ENCODE peak calls at places on chromosomes 12 and 14, in six cellular contexts. One of them, this sample, is unnamed.

GRCh38 chr12:47396902-47397663 is 308.7 kb downstream of the RPAP3 start:
- DNase-seq in NCI-H1694: no peak
- DNase-seq in T-helper 2 cell: no peak
- DNase-seq in left ventricle myocardium superior: no peak
- DNase-seq in activated T-helper 1 cell treated with anti-CD3 and anti-CD28 coated beads, Interleukin-2, amount 50 U/mL, for 16 hours: no peak
- DNase-seq in NCI-H345: no peak
- DNase-seq in this sample: no peak

GRCh38 chr12:101666017-101666728 is 31.3 kb upstream of the CHPT1 start:
- DNase-seq in left ventricle myocardium superior: no peak
- DNase-seq in T-helper 2 cell: no peak
- DNase-seq in NCI-H1694: no peak
- DNase-seq in activated T-helper 1 cell treated with anti-CD3 and anti-CD28 coated beads, Interleukin-2, amount 50 U/mL, for 16 hours: no peak
- DNase-seq in NCI-H345: no peak
- DNase-seq in this sample: no peak

GRCh38 chr12:15662303-15662980 is 126.7 kb downstream of the EPS8 start:
- DNase-seq in activated T-helper 1 cell treated with anti-CD3 and anti-CD28 coated beads, Interleukin-2, amount 50 U/mL, for 16 hours: no peak
- DNase-seq in NCI-H1694: no peak
- DNase-seq in left ventricle myocardium superior: no peak
- DNase-seq in NCI-H345: no peak
- DNase-seq in T-helper 2 cell: no peak
- DNase-seq in this sample: no peak

GRCh38 chr12:99966429-99966828 is 18.3 kb downstream of the ANKS1B start:
- DNase-seq in T-helper 2 cell: no peak
- DNase-seq in NCI-H1694: no peak
- DNase-seq in activated T-helper 1 cell treated with anti-CD3 and anti-CD28 coated beads, Interleukin-2, amount 50 U/mL, for 16 hours: no peak
- DNase-seq in NCI-H345: no peak
- DNase-seq in left ventricle myocardium superior: no peak
- DNase-seq in this sample: no peak

GRCh38 chr12:120249875-120250795 is 15.4 kb downstream of the PXN start:
- DNase-seq in left ventricle myocardium superior: peak; percentile 90
- DNase-seq in NCI-H1694: no peak
- DNase-seq in T-helper 2 cell: no peak
- DNase-seq in activated T-helper 1 cell treated with anti-CD3 and anti-CD28 coated beads, Interleukin-2, amount 50 U/mL, for 16 hours: no peak
- DNase-seq in NCI-H345: no peak
- DNase-seq in this sample: no peak

GRCh38 chr14:59377485-59377884 is 87.7 kb downstream of the GPR135 start:
- DNase-seq in left ventricle myocardium superior: no peak
- DNase-seq in T-helper 2 cell: no peak
- DNase-seq in NCI-H1694: no peak
- DNase-seq in activated T-helper 1 cell treated with anti-CD3 and anti-CD28 coated beads, Interleukin-2, amount 50 U/mL, for 16 hours: no peak
- DNase-seq in NCI-H345: no peak
- DNase-seq in this sample: no peak

GRCh38 chr14:93978735-93979134 is 2.4 kb upstream of the ASB2 start:
- DNase-seq in activated T-helper 1 cell treated with anti-CD3 and anti-CD28 coated beads, Interleukin-2, amount 50 U/mL, for 16 hours: no peak
- DNase-seq in NCI-H345: no peak
- DNase-seq in left ventricle myocardium superior: no peak
- DNase-seq in NCI-H1694: no peak
- DNase-seq in T-helper 2 cell: no peak
- DNase-seq in this sample: no peak

GRCh38 chr12:109203480-109203879 is 87.1 kb downstream of the ACACB start:
- DNase-seq in left ventricle myocardium superior: no peak
- DNase-seq in T-helper 2 cell: no peak
- DNase-seq in NCI-H1694: no peak
- DNase-seq in NCI-H345: no peak
- DNase-seq in activated T-helper 1 cell treated with anti-CD3 and anti-CD28 coated beads, Interleukin-2, amount 50 U/mL, for 16 hours: no peak
- DNase-seq in this sample: no peak

GRCh38 chr14:100592461-100592871 is 5.2 kb upstream of the BEGAIN start:
- DNase-seq in T-helper 2 cell: no peak
- DNase-seq in NCI-H1694: no peak
- DNase-seq in NCI-H345: no peak
- DNase-seq in activated T-helper 1 cell treated with anti-CD3 and anti-CD28 coated beads, Interleukin-2, amount 50 U/mL, for 16 hours: no peak
- DNase-seq in left ventricle myocardium superior: peak; percentile 19
- DNase-seq in this sample: no peak

GRCh38 chr14:29240046-29240445 is 473.5 kb downstream of the FOXG1 start:
- DNase-seq in left ventricle myocardium superior: no peak
- DNase-seq in activated T-helper 1 cell treated with anti-CD3 and anti-CD28 coated beads, Interleukin-2, amount 50 U/mL, for 16 hours: no peak
- DNase-seq in NCI-H345: no peak
- DNase-seq in T-helper 2 cell: no peak
- DNase-seq in NCI-H1694: no peak
- DNase-seq in this sample: no peak

GRCh38 chr12:118188690-118189371 is 52.9 kb downstream of the PEBP1 start:
- DNase-seq in activated T-helper 1 cell treated with anti-CD3 and anti-CD28 coated beads, Interleukin-2, amount 50 U/mL, for 16 hours: no peak
- DNase-seq in NCI-H345: no peak
- DNase-seq in T-helper 2 cell: no peak
- DNase-seq in NCI-H1694: peak; percentile 33
- DNase-seq in left ventricle myocardium superior: peak; percentile 64
- DNase-seq in this sample: no peak

GRCh38 chr14:30994681-30995620 is 30.5 kb upstream of the AP4S1 start:
- DNase-seq in left ventricle myocardium superior: no peak
- DNase-seq in activated T-helper 1 cell treated with anti-CD3 and anti-CD28 coated beads, Interleukin-2, amount 50 U/mL, for 16 hours: no peak
- DNase-seq in NCI-H1694: no peak
- DNase-seq in T-helper 2 cell: no peak
- DNase-seq in NCI-H345: no peak
- DNase-seq in this sample: no peak

GRCh38 chr12:4151362-4152121 is 122.0 kb upstream of the CCND2 start:
- DNase-seq in activated T-helper 1 cell treated with anti-CD3 and anti-CD28 coated beads, Interleukin-2, amount 50 U/mL, for 16 hours: no peak
- DNase-seq in left ventricle myocardium superior: no peak
- DNase-seq in NCI-H1694: no peak
- DNase-seq in NCI-H345: no peak
- DNase-seq in T-helper 2 cell: no peak
- DNase-seq in this sample: no peak